ENCODE peak calls at places on chromosomes 1 and 21, in four cellular contexts. Z is NCI-H1694 treated with DMSO at 0.1 percent for 48 hours, Q is epithelial cell of prostate, W is NCI-H1092 treated with DMSO at 0.1 percent for 48 hours. I is an unnamed sample.

GRCh38 chr1:109299087-109299983 is 7.5 kb downstream of the MYBPHL start:
- DNase-seq in Z (no peak), Q (peak; percentile 60), W (no peak), I (no peak)

GRCh38 chr1:26468911-26469310 is 3.3 kb upstream of the HMGN2 start:
- DNase-seq in Z (peak; percentile 64), Q (no peak), W (peak; percentile 80), I (peak; percentile 9)

GRCh38 chr1:97996880-97997279 is 76.0 kb upstream of the DPYD start:
- DNase-seq in Z (no peak), Q (no peak), W (no peak), I (no peak)

GRCh38 chr1:63931468-63931867 is 157.7 kb downstream of the ROR1 start:
- DNase-seq in Z (no peak), Q (no peak), W (no peak), I (no peak)

GRCh38 chr21:38930838-38931237 is 125.1 kb downstream of the ETS2 start:
- DNase-seq in Z (no peak), Q (no peak), W (no peak), I (no peak)

GRCh38 chr21:37257967-37258877 is 8.9 kb downstream of the VPS26C start:
- DNase-seq in Z (peak; percentile 69), Q (peak; percentile 56), W (peak; percentile 80), I (no peak)

GRCh38 chr1:18686540-18686939 is 55.9 kb downstream of the PAX7 start:
- DNase-seq in Z (no peak), Q (no peak), W (no peak), I (no peak)

GRCh38 chr21:42193131-42193671 is 25.7 kb upstream of the ABCG1 start:
- DNase-seq in Z (no peak), Q (no peak), W (no peak), I (no peak)

GRCh38 chr1:8560611-8561544 is 243.0 kb downstream of the SLC45A1 start:
- DNase-seq in Z (peak; percentile 41), Q (no peak), W (peak; percentile 72), I (no peak)

GRCh38 chr1:214709241-214709640 is 106.2 kb downstream of the CENPF start:
- DNase-seq in Z (no peak), Q (no peak), W (no peak), I (no peak)

GRCh38 chr1:217921126-217921900 is 290.2 kb downstream of the SPATA17 start:
- DNase-seq in Z (no peak), Q (peak; percentile 10), W (no peak), I (no peak)

GRCh38 chr1:175865041-175865766 is 121.8 kb upstream of the TNR start:
- DNase-seq in Z (no peak), Q (no peak), W (no peak), I (no peak)

GRCh38 chr21:41316641-41317392 is at the start of gene FAM3B:
- DNase-seq in Z (no peak), Q (no peak), W (peak; percentile 60), I (no peak)